ENCODE peak calls at places on chromosomes 7 and 10, in five cellular contexts. G, M, A, S and H are unnamed samples.
A peak's percentile ranks its signal among the peaks of the same experiment; 100 is the strongest.

GRCh38 chr7:71925663-71926062 is 486.5 kb downstream of the CALN1 start:
- DNase-seq in S (no peak), G (no peak), A (no peak), M (no peak), H (no peak)

GRCh38 chr10:48651839-48652238 is 32.8 kb upstream of the WDFY4 start:
- DNase-seq in A (no peak), S (no peak), G (no peak), M (no peak), H (no peak)

GRCh38 chr10:60733189-60733815 is 45.0 kb upstream of the CDK1 start:
- DNase-seq in G (no peak), A (peak; percentile 78), M (peak; percentile 57), S (no peak), H (peak; percentile 76)

GRCh38 chr7:17185690-17186070 is 112.8 kb upstream of the AHR start:
- DNase-seq in A (no peak), S (no peak), M (no peak), G (no peak), H (no peak)

GRCh38 chr7:2667843-2668242 is 20.2 kb upstream of the AMZ1 start:
- DNase-seq in A (no peak), M (no peak), S (no peak), G (no peak), H (no peak)

GRCh38 chr10:49620286-49620810 is 6.5 kb downstream of the CHAT start:
- DNase-seq in A (no peak), G (no peak), S (no peak), M (no peak), H (no peak)

GRCh38 chr7:2870471-2870941 is 26.4 kb upstream of the GNA12 start:
- DNase-seq in A (peak; percentile 63), S (no peak), M (peak; percentile 34), G (peak; percentile 76), H (peak; percentile 47)

GRCh38 chr7:116543664-116544063 is 18.8 kb downstream of the CAV1 start:
- DNase-seq in S (no peak), G (no peak), M (no peak), A (no peak), H (no peak)

GRCh38 chr10:88833722-88834121 is 17.9 kb downstream of the ANKRD22 start:
- DNase-seq in M (no peak), A (no peak), S (no peak), G (no peak), H (no peak)

GRCh38 chr10:119483839-119484238 is 58.7 kb downstream of the RGS10 start:
- DNase-seq in G (no peak), M (no peak), A (no peak), S (no peak), H (no peak)

GRCh38 chr7:46157414-46157813 is 236.3 kb upstream of the IGFBP3 start:
- DNase-seq in A (no peak), S (no peak), G (no peak), M (no peak), H (no peak)

GRCh38 chr10:25694976-25695375 is 239.1 kb upstream of the MYO3A start:
- DNase-seq in G (no peak), A (no peak), M (no peak), S (no peak), H (no peak)
- H3K4me3 ChIP-seq in G (no peak overlapping the region), A (no peak overlapping the region), M (no peak overlapping the region), S (no peak overlapping the region), H (no peak overlapping the region)

DNA sequence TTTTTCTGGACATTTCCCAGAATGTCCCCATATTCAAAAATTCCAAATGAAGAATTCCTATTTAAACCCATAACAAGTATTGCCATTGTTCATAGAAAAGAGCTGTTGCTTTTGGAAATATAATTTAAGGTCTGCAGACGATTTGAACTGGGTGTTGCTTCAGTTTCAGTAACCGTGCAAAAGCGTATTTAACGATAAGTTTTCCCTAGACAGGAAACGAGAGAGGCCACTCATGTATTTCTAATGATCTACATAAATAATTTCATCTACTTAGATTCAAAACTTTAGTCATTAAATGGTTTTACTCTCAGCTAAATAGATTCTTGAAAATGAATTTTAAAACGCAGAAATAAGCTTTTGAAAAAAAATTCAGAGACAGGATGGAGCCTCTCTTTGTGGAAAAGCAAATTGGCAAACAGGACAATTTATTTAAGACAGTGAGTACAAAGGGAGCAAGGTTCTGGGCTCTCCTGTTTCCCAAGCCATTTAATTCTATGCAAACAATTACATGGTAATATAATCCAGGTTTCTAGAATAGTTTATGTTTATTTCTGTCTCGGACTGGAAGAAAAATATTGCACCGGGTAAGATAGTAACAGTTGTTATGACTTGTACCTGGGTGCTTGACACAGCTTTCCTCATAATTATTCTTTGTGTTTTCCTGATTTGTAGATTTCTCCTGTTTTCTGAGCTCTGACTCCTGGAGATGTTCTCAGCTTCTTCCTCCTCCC is 263.0 kb downstream of the BAMBI start:
- DNase-seq in S (no peak), A (no peak), G (no peak), M (no peak), H (no peak)
- H3K27ac ChIP-seq in S (no peak overlapping the region), A (no peak overlapping the region), G (peak overlapping the region; percentile 6), M (peak overlapping the region; percentile 24), H (no peak overlapping the region)

DNA sequence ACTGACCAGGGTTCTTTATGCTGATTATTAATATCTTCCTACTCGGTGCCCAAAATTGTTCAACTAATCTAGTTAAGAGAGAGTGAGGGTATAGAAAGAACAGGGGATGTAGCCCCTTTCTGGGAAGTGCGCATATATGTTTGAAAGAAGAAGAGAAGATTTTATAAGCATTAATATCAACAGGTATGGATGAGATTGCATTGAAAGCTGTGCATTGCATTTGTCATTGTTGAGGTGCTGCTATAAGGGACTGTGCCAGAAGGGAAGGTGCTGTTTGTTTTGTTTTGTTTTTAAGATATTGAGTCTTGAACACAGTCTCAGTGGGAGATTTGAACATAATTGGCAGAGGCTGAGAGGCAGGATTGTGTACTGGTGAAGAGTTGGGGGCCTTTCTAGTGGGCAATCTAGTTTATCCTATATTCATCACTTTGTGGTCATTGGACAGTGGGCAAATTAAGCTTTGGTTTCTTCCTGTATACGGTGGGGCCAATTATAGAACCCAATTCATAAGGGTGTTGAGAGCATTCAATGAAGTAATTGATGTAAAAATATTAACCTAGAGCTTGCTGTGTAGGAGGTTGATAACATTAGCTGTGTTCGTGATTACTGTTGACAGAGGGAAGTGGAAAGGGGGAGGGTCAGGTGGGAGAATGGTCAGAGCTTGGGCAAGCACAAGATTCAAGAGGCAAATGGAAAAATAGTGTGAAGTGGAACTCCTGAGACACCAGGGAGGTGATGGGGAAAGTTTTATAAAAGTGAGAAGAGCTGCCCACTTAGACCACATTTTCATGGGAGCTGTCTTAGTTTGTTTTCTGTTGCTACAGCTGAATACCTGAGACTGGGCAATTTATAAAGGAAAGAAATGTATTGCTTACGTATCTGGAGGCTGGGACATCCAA is 19.9 kb upstream of the PCGF5 start:
- DNase-seq in M (no peak), A (no peak), S (no peak), G (no peak), H (no peak)
- H3K4me3 ChIP-seq in M (no peak overlapping the region), A (no peak overlapping the region), S (no peak overlapping the region), G (no peak overlapping the region), H (no peak overlapping the region)

GRCh38 chr7:137282043-137282442 is 61.5 kb downstream of the PTN start:
- DNase-seq in S (no peak), G (no peak), M (no peak), A (no peak), H (no peak)

GRCh38 chr7:137287651-137288258 is 55.8 kb downstream of the PTN start:
- DNase-seq in S (no peak), A (no peak), G (no peak), M (no peak), H (no peak)

GRCh38 chr7:137289101-137289500 is 54.4 kb downstream of the PTN start:
- DNase-seq in G (no peak), M (no peak), S (no peak), A (no peak), H (no peak)

GRCh38 chr7:137283147-137283546 is 60.4 kb downstream of the PTN start:
- DNase-seq in A (no peak), G (no peak), S (no peak), M (no peak), H (no peak)
- H3K27ac ChIP-seq in A (no peak overlapping the region), G (no peak overlapping the region), S (no peak overlapping the region), M (no peak overlapping the region), H (no peak overlapping the region)

DNA sequence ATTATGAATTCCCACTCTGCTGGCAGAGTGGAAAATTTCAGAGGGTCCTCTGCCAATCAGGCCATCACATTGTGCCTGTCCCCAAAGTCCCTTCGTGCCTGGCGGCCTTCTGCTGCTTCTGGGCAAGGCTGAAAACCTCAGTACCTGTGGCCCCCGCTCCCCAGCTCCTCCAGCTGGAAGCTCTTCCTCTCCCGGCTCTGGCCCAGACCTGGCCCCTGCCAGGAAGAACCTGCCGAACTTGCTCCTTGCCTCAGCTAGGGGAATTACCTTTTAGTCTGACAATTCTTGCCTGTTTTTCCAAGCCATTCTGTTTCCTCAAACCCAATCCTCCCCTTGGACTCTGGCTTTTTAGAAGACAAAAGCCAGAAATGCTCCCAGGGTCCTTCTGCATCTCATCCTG is 27.9 kb upstream of the TRIL start:
- DNase-seq in S (no peak), M (no peak), A (peak; percentile 77), G (no peak), H (peak; percentile 56)
- H3K4me3 ChIP-seq in S (no peak overlapping the region), M (no peak overlapping the region), A (no peak overlapping the region), G (no peak overlapping the region), H (no peak overlapping the region)